ENCODE peak calls at places on chromosome 15, in nine cellular contexts. One of them, this sample, is unnamed.

GRCh38 chr15:60591491-60592385 is 112.8 kb upstream of the ICE2 start:
- DNase-seq in upper lobe of right lung: peak
- DNase-seq in Karpas-422: no peak
- DNase-seq in OCI-LY7: peak
- DNase-seq in AG04450: no peak
- DNase-seq in CD4-positive, alpha-beta memory T cell: peak
- DNase-seq in Peyer's patch: no peak
- DNase-seq in adrenal gland: peak
- DNase-seq in IMR-90: no peak
- DNase-seq in this sample: peak

GRCh38 chr15:52360229-52361203 is 64.9 kb upstream of the MYO5C start:
- DNase-seq in AG04450: no peak
- DNase-seq in Karpas-422: no peak
- DNase-seq in CD4-positive, alpha-beta memory T cell: no peak
- DNase-seq in Peyer's patch: no peak
- DNase-seq in IMR-90: no peak
- DNase-seq in adrenal gland: no peak
- DNase-seq in upper lobe of right lung: no peak
- DNase-seq in OCI-LY7: no peak
- DNase-seq in this sample: no peak

GRCh38 chr15:31396881-31397560 is 70.4 kb downstream of the KLF13 start:
- DNase-seq in AG04450: no peak
- DNase-seq in OCI-LY7: peak
- DNase-seq in adrenal gland: peak
- DNase-seq in Peyer's patch: peak
- DNase-seq in CD4-positive, alpha-beta memory T cell: no peak
- DNase-seq in upper lobe of right lung: peak
- DNase-seq in IMR-90: peak
- DNase-seq in Karpas-422: no peak
- DNase-seq in this sample: peak

GRCh38 chr15:59688383-59688887 is 685 bp downstream of the BNIP2 start:
- DNase-seq in AG04450: no peak
- DNase-seq in Peyer's patch: peak
- DNase-seq in IMR-90: peak
- DNase-seq in OCI-LY7: peak
- DNase-seq in upper lobe of right lung: no peak
- DNase-seq in CD4-positive, alpha-beta memory T cell: peak
- DNase-seq in Karpas-422: peak
- DNase-seq in adrenal gland: peak
- DNase-seq in this sample: no peak

GRCh38 chr15:37109151-37109912 is 9.0 kb upstream of the MEIS2 start:
- DNase-seq in IMR-90: no peak
- DNase-seq in OCI-LY7: no peak
- DNase-seq in Karpas-422: no peak
- DNase-seq in AG04450: no peak
- DNase-seq in Peyer's patch: no peak
- DNase-seq in upper lobe of right lung: no peak
- DNase-seq in CD4-positive, alpha-beta memory T cell: no peak
- DNase-seq in adrenal gland: no peak
- DNase-seq in this sample: no peak

GRCh38 chr15:69609176-69609575 is 156.6 kb downstream of the RPLP1 start:
- DNase-seq in Karpas-422: no peak
- DNase-seq in CD4-positive, alpha-beta memory T cell: no peak
- DNase-seq in upper lobe of right lung: no peak
- DNase-seq in adrenal gland: no peak
- DNase-seq in AG04450: no peak
- DNase-seq in IMR-90: peak
- DNase-seq in Peyer's patch: no peak
- DNase-seq in OCI-LY7: no peak
- DNase-seq in this sample: peak

GRCh38 chr15:41870689-41871081 is 23.2 kb downstream of the SPTBN5 start:
- DNase-seq in upper lobe of right lung: no peak
- DNase-seq in Karpas-422: no peak
- DNase-seq in OCI-LY7: no peak
- DNase-seq in IMR-90: peak
- DNase-seq in adrenal gland: peak
- DNase-seq in Peyer's patch: no peak
- DNase-seq in AG04450: peak
- DNase-seq in CD4-positive, alpha-beta memory T cell: peak
- DNase-seq in this sample: peak

GRCh38 chr15:48076454-48076853 is 44.3 kb upstream of the SLC24A5 start:
- DNase-seq in Peyer's patch: no peak
- DNase-seq in CD4-positive, alpha-beta memory T cell: no peak
- DNase-seq in AG04450: no peak
- DNase-seq in adrenal gland: peak
- DNase-seq in OCI-LY7: no peak
- DNase-seq in upper lobe of right lung: no peak
- DNase-seq in IMR-90: no peak
- DNase-seq in Karpas-422: no peak
- DNase-seq in this sample: no peak

GRCh38 chr15:58438956-58439355 is 7.2 kb downstream of the LIPC start:
- DNase-seq in upper lobe of right lung: no peak
- DNase-seq in IMR-90: peak
- DNase-seq in CD4-positive, alpha-beta memory T cell: peak
- DNase-seq in OCI-LY7: peak
- DNase-seq in AG04450: peak
- DNase-seq in Peyer's patch: no peak
- DNase-seq in Karpas-422: peak
- DNase-seq in adrenal gland: no peak
- DNase-seq in this sample: no peak

DNA sequence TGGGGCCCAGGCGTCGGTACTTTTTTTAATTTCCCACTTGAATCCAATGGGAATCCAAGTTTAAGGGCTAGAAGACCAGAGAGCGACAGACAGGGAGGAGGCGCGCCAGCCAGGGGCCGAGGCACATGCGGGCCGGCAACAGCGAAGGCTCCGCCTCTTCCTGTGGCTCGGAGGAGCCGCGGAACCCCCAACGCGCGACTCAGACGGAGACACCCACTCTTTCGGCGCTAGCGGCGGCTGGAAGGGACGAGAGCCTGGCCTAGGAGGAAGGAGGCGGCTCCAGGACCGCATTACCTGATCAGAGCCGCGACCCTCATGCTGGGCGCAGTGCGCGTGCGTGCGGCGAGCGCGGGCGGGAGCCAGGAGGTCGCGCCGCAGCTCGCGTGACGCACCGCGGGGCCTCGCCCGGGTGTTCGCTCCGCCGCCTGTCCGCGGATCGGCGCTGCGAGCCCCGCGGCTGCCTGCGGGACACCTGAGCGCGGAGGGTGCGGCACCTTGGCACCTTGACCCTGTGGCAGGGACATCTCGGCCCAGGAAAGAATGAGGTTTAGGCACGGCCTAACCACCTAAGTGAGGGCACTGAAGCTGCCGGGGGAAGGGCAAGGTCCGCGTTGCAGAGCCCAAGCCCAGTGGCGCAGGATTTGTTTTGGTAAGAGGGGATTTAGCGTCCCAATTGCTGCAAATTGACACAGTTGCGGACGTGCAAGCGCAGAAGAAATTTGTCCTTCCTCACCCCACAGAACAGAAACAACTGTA is at the start of gene DPH6:
- DNase-seq in IMR-90: peak
- DNase-seq in Peyer's patch: peak
- DNase-seq in CD4-positive, alpha-beta memory T cell: peak
- DNase-seq in OCI-LY7: peak
- DNase-seq in Karpas-422: peak
- DNase-seq in adrenal gland: peak
- DNase-seq in AG04450: peak
- DNase-seq in upper lobe of right lung: peak
- DNase-seq in this sample: peak
- H3K27ac ChIP-seq in IMR-90: peak
- H3K27ac ChIP-seq in Peyer's patch: peak
- H3K27ac ChIP-seq in CD4-positive, alpha-beta memory T cell: peak
- H3K27ac ChIP-seq in OCI-LY7: peak
- H3K27ac ChIP-seq in Karpas-422: peak
- H3K27ac ChIP-seq in adrenal gland: peak
- H3K27ac ChIP-seq in AG04450: peak
- H3K27ac ChIP-seq in upper lobe of right lung: peak
- H3K27ac ChIP-seq in this sample: peak

GRCh38 chr15:95327661-95328060 is 1002.8 kb upstream of the NR2F2 start:
- DNase-seq in OCI-LY7: no peak
- DNase-seq in Peyer's patch: no peak
- DNase-seq in CD4-positive, alpha-beta memory T cell: no peak
- DNase-seq in IMR-90: no peak
- DNase-seq in adrenal gland: no peak
- DNase-seq in upper lobe of right lung: no peak
- DNase-seq in AG04450: no peak
- DNase-seq in Karpas-422: no peak
- DNase-seq in this sample: no peak

GRCh38 chr15:95324596-95325135 is 1005.8 kb upstream of the NR2F2 start:
- DNase-seq in Peyer's patch: no peak
- DNase-seq in OCI-LY7: no peak
- DNase-seq in CD4-positive, alpha-beta memory T cell: no peak
- DNase-seq in Karpas-422: no peak
- DNase-seq in IMR-90: no peak
- DNase-seq in upper lobe of right lung: no peak
- DNase-seq in adrenal gland: no peak
- DNase-seq in AG04450: no peak
- DNase-seq in this sample: no peak

GRCh38 chr15:95326689-95327525 is 1003.6 kb upstream of the NR2F2 start:
- DNase-seq in OCI-LY7: no peak
- DNase-seq in IMR-90: no peak
- DNase-seq in CD4-positive, alpha-beta memory T cell: no peak
- DNase-seq in Peyer's patch: no peak
- DNase-seq in Karpas-422: no peak
- DNase-seq in AG04450: no peak
- DNase-seq in upper lobe of right lung: no peak
- DNase-seq in adrenal gland: no peak
- DNase-seq in this sample: no peak

GRCh38 chr15:95323798-95324197 is 1006.7 kb upstream of the NR2F2 start:
- DNase-seq in Karpas-422: no peak
- DNase-seq in CD4-positive, alpha-beta memory T cell: no peak
- DNase-seq in Peyer's patch: no peak
- DNase-seq in IMR-90: no peak
- DNase-seq in AG04450: no peak
- DNase-seq in upper lobe of right lung: no peak
- DNase-seq in adrenal gland: no peak
- DNase-seq in OCI-LY7: no peak
- DNase-seq in this sample: no peak

DNA sequence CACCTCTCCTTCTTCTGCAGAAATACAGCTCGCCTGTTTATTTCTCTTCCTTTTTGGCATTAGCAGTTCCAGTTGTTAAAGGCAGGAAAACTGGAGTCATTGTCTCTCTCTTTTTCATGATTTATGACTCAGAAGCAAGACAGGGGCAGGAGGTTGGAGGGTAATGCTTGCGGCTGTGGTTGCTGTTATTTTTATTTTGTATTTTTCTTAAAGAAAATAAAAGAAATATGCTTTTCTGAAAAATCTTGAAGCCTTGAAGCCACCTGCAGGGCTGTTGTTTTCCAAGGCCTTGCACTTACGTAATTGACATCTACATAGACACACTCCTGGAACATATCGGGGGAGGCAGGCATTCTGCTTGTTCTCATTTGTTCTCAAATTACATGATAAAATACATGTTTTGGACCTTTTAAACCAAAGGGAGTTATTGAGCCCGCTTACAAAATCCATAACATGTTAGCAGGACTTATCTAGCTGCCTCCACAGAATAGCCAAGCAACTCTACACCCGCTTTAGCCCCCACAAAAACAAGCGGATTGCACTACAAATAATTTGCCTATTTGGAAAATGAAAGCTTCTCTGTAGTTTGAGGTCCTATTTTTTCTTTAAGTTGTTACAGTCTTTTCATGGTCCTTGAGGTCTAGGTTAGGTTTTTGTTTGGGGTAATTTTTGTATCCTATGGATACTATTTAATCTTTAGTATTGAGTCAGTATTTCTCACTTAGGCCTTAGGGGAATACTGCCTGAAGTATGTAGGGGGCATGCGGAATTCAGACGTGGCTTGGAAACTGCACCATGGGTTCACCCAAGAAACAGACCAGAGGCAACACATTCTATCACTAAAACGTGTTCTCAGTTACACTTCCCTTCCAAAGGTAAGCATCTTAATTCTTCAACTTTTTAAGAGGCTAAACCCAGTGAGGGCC is 1004.5 kb upstream of the NR2F2 start:
- DNase-seq in CD4-positive, alpha-beta memory T cell: no peak
- DNase-seq in adrenal gland: no peak
- DNase-seq in Karpas-422: no peak
- DNase-seq in OCI-LY7: no peak
- DNase-seq in upper lobe of right lung: no peak
- DNase-seq in Peyer's patch: no peak
- DNase-seq in IMR-90: no peak
- DNase-seq in AG04450: no peak
- DNase-seq in this sample: no peak
- H3K27ac ChIP-seq in CD4-positive, alpha-beta memory T cell: no peak
- H3K27ac ChIP-seq in adrenal gland: no peak
- H3K27ac ChIP-seq in Karpas-422: no peak
- H3K27ac ChIP-seq in OCI-LY7: no peak
- H3K27ac ChIP-seq in upper lobe of right lung: peak
- H3K27ac ChIP-seq in Peyer's patch: peak
- H3K27ac ChIP-seq in IMR-90: no peak
- H3K27ac ChIP-seq in AG04450: no peak
- H3K27ac ChIP-seq in this sample: no peak

GRCh38 chr15:85334241-85334640 is 46.2 kb upstream of the AKAP13 start:
- DNase-seq in AG04450: no peak
- DNase-seq in OCI-LY7: no peak
- DNase-seq in Peyer's patch: no peak
- DNase-seq in IMR-90: no peak
- DNase-seq in adrenal gland: no peak
- DNase-seq in CD4-positive, alpha-beta memory T cell: no peak
- DNase-seq in upper lobe of right lung: no peak
- DNase-seq in Karpas-422: no peak
- DNase-seq in this sample: no peak

GRCh38 chr15:85335193-85335939 is 45.0 kb upstream of the AKAP13 start:
- DNase-seq in upper lobe of right lung: no peak
- DNase-seq in OCI-LY7: no peak
- DNase-seq in IMR-90: no peak
- DNase-seq in adrenal gland: no peak
- DNase-seq in Karpas-422: no peak
- DNase-seq in Peyer's patch: no peak
- DNase-seq in CD4-positive, alpha-beta memory T cell: no peak
- DNase-seq in AG04450: no peak
- DNase-seq in this sample: no peak

GRCh38 chr15:85339976-85340665 is 40.3 kb upstream of the AKAP13 start:
- DNase-seq in AG04450: no peak
- DNase-seq in Karpas-422: no peak
- DNase-seq in OCI-LY7: no peak
- DNase-seq in CD4-positive, alpha-beta memory T cell: no peak
- DNase-seq in upper lobe of right lung: no peak
- DNase-seq in IMR-90: peak
- DNase-seq in Peyer's patch: no peak
- DNase-seq in adrenal gland: no peak
- DNase-seq in this sample: no peak

GRCh38 chr15:85336870-85337269 is 43.5 kb upstream of the AKAP13 start:
- DNase-seq in OCI-LY7: no peak
- DNase-seq in Peyer's patch: no peak
- DNase-seq in AG04450: no peak
- DNase-seq in CD4-positive, alpha-beta memory T cell: no peak
- DNase-seq in IMR-90: no peak
- DNase-seq in adrenal gland: no peak
- DNase-seq in Karpas-422: no peak
- DNase-seq in upper lobe of right lung: no peak
- DNase-seq in this sample: no peak

GRCh38 chr15:85337398-85338074 is 42.9 kb upstream of the AKAP13 start:
- DNase-seq in Karpas-422: no peak
- DNase-seq in upper lobe of right lung: no peak
- DNase-seq in adrenal gland: peak
- DNase-seq in IMR-90: no peak
- DNase-seq in CD4-positive, alpha-beta memory T cell: no peak
- DNase-seq in AG04450: no peak
- DNase-seq in Peyer's patch: no peak
- DNase-seq in OCI-LY7: no peak
- DNase-seq in this sample: no peak
- H3K27ac ChIP-seq in Karpas-422: no peak
- H3K27ac ChIP-seq in upper lobe of right lung: no peak
- H3K27ac ChIP-seq in adrenal gland: no peak
- H3K27ac ChIP-seq in IMR-90: no peak
- H3K27ac ChIP-seq in CD4-positive, alpha-beta memory T cell: no peak
- H3K27ac ChIP-seq in AG04450: no peak
- H3K27ac ChIP-seq in Peyer's patch: no peak
- H3K27ac ChIP-seq in OCI-LY7: no peak
- H3K27ac ChIP-seq in this sample: no peak

GRCh38 chr15:70723927-70724326 is 39.4 kb downstream of the UACA start:
- DNase-seq in upper lobe of right lung: no peak
- DNase-seq in IMR-90: no peak
- DNase-seq in AG04450: no peak
- DNase-seq in OCI-LY7: no peak
- DNase-seq in CD4-positive, alpha-beta memory T cell: no peak
- DNase-seq in Peyer's patch: no peak
- DNase-seq in Karpas-422: no peak
- DNase-seq in adrenal gland: no peak
- DNase-seq in this sample: no peak
- H3K27ac ChIP-seq in upper lobe of right lung: no peak
- H3K27ac ChIP-seq in IMR-90: no peak
- H3K27ac ChIP-seq in AG04450: no peak
- H3K27ac ChIP-seq in OCI-LY7: no peak
- H3K27ac ChIP-seq in CD4-positive, alpha-beta memory T cell: no peak
- H3K27ac ChIP-seq in Peyer's patch: no peak
- H3K27ac ChIP-seq in Karpas-422: no peak
- H3K27ac ChIP-seq in adrenal gland: no peak
- H3K27ac ChIP-seq in this sample: no peak

This sample was measured in RWPE2.